ENCODE peak calls at places on chromosomes 4 and X, in six cellular contexts. One of them, this sample, is unnamed.
A peak's percentile ranks its signal among the peaks of the same experiment; 100 is the strongest.

GRCh38 chr4:186643501-186644315 is 79.9 kb downstream of the FAT1 start:
- DNase-seq in fibroblast of lung: peak; percentile 72
- DNase-seq in activated CD4-positive, alpha-beta memory T cell treated with anti-CD3 and anti-CD28 coated beads, Interleukin-2, amount 10 ng/mL, durations not matched to agents 7 days and 5 days: no peak
- DNase-seq in NCI-H1694 treated with DMSO at 0.1 percent for 48 hours: no peak
- DNase-seq in activated naive CD4-positive, alpha-beta T cell: no peak
- DNase-seq in lung microvascular endothelial cell: peak; percentile 13
- DNase-seq in this sample: no peak

GRCh38 chr4:13484749-13485345 is 707 bp upstream of the RAB28 start:
- DNase-seq in fibroblast of lung: peak; percentile 45
- DNase-seq in activated CD4-positive, alpha-beta memory T cell treated with anti-CD3 and anti-CD28 coated beads, Interleukin-2, amount 10 ng/mL, durations not matched to agents 7 days and 5 days: no peak
- DNase-seq in NCI-H1694 treated with DMSO at 0.1 percent for 48 hours: no peak
- DNase-seq in activated naive CD4-positive, alpha-beta T cell: no peak
- DNase-seq in lung microvascular endothelial cell: peak; percentile 50
- DNase-seq in this sample: no peak

GRCh38 chr4:108051343-108051742 is 61.7 kb downstream of the HADH start:
- DNase-seq in fibroblast of lung: no peak
- DNase-seq in activated CD4-positive, alpha-beta memory T cell treated with anti-CD3 and anti-CD28 coated beads, Interleukin-2, amount 10 ng/mL, durations not matched to agents 7 days and 5 days: no peak
- DNase-seq in NCI-H1694 treated with DMSO at 0.1 percent for 48 hours: no peak
- DNase-seq in activated naive CD4-positive, alpha-beta T cell: no peak
- DNase-seq in lung microvascular endothelial cell: no peak
- DNase-seq in this sample: no peak

GRCh38 chrX:111168314-111168713 is 72.3 kb downstream of the PAK3 start:
- DNase-seq in fibroblast of lung: peak; percentile 10
- DNase-seq in activated CD4-positive, alpha-beta memory T cell treated with anti-CD3 and anti-CD28 coated beads, Interleukin-2, amount 10 ng/mL, durations not matched to agents 7 days and 5 days: no peak
- DNase-seq in NCI-H1694 treated with DMSO at 0.1 percent for 48 hours: peak; percentile 45
- DNase-seq in activated naive CD4-positive, alpha-beta T cell: no peak
- DNase-seq in lung microvascular endothelial cell: peak; percentile 0
- DNase-seq in this sample: peak; percentile 56

GRCh38 chr4:3389879-3390840 is 51.6 kb upstream of the HGFAC start:
- DNase-seq in fibroblast of lung: no peak
- DNase-seq in activated CD4-positive, alpha-beta memory T cell treated with anti-CD3 and anti-CD28 coated beads, Interleukin-2, amount 10 ng/mL, durations not matched to agents 7 days and 5 days: no peak
- DNase-seq in NCI-H1694 treated with DMSO at 0.1 percent for 48 hours: no peak
- DNase-seq in activated naive CD4-positive, alpha-beta T cell: no peak
- DNase-seq in lung microvascular endothelial cell: no peak
- DNase-seq in this sample: no peak

GRCh38 chr4:145904413-145905177 is 34.0 kb downstream of the ZNF827 start:
- DNase-seq in fibroblast of lung: no peak
- DNase-seq in activated CD4-positive, alpha-beta memory T cell treated with anti-CD3 and anti-CD28 coated beads, Interleukin-2, amount 10 ng/mL, durations not matched to agents 7 days and 5 days: no peak
- DNase-seq in NCI-H1694 treated with DMSO at 0.1 percent for 48 hours: no peak
- DNase-seq in activated naive CD4-positive, alpha-beta T cell: no peak
- DNase-seq in lung microvascular endothelial cell: no peak
- DNase-seq in this sample: no peak

GRCh38 chr4:169080970-169081369 is 70.9 kb upstream of the CBR4 start:
- DNase-seq in fibroblast of lung: peak; percentile 59
- DNase-seq in activated CD4-positive, alpha-beta memory T cell treated with anti-CD3 and anti-CD28 coated beads, Interleukin-2, amount 10 ng/mL, durations not matched to agents 7 days and 5 days: no peak
- DNase-seq in NCI-H1694 treated with DMSO at 0.1 percent for 48 hours: no peak
- DNase-seq in activated naive CD4-positive, alpha-beta T cell: no peak
- DNase-seq in lung microvascular endothelial cell: peak; percentile 78
- DNase-seq in this sample: no peak

GRCh38 chr4:3526456-3526855 is 5.8 kb downstream of the LRPAP1 start:
- DNase-seq in fibroblast of lung: no peak
- DNase-seq in activated CD4-positive, alpha-beta memory T cell treated with anti-CD3 and anti-CD28 coated beads, Interleukin-2, amount 10 ng/mL, durations not matched to agents 7 days and 5 days: no peak
- DNase-seq in NCI-H1694 treated with DMSO at 0.1 percent for 48 hours: no peak
- DNase-seq in activated naive CD4-positive, alpha-beta T cell: no peak
- DNase-seq in lung microvascular endothelial cell: no peak
- DNase-seq in this sample: no peak

GRCh38 chrX:10106801-10107200 is 50.0 kb upstream of the CLCN4 start:
- DNase-seq in fibroblast of lung: no peak
- DNase-seq in activated CD4-positive, alpha-beta memory T cell treated with anti-CD3 and anti-CD28 coated beads, Interleukin-2, amount 10 ng/mL, durations not matched to agents 7 days and 5 days: peak; percentile 67
- DNase-seq in NCI-H1694 treated with DMSO at 0.1 percent for 48 hours: no peak
- DNase-seq in activated naive CD4-positive, alpha-beta T cell: peak; percentile 6
- DNase-seq in lung microvascular endothelial cell: peak; percentile 40
- DNase-seq in this sample: no peak